ENCODE peak calls at places on chromosomes 3 and 15, in eight cellular contexts. One of them, this sample, is unnamed.

GRCh38 chr3:193808317-193808716 is 215.3 kb downstream of the OPA1 start:
- DNase-seq in stimulated activated CD4-positive, alpha-beta T cell treated with anti-CD3 and anti-CD28 coated beads, Interleukin-2, amount 100 ng/mL, for 4 hours: no peak
- DNase-seq in adrenal gland: no peak
- DNase-seq in HCEC 1CT: no peak
- DNase-seq in T-helper 1 cell: no peak
- DNase-seq in skeletal muscle cell: no peak
- DNase-seq in nephron progenitor cell: no peak
- DNase-seq in cardiac muscle cell: no peak
- DNase-seq in this sample: no peak

GRCh38 chr3:10806001-10806400 is 10.0 kb upstream of the SLC6A11 start:
- DNase-seq in skeletal muscle cell: no peak
- DNase-seq in HCEC 1CT: no peak
- DNase-seq in cardiac muscle cell: no peak
- DNase-seq in T-helper 1 cell: no peak
- DNase-seq in stimulated activated CD4-positive, alpha-beta T cell treated with anti-CD3 and anti-CD28 coated beads, Interleukin-2, amount 100 ng/mL, for 4 hours: no peak
- DNase-seq in adrenal gland: no peak
- DNase-seq in nephron progenitor cell: no peak
- DNase-seq in this sample: no peak

GRCh38 chr3:149340310-149340933 is 7.0 kb upstream of the TM4SF18 start:
- DNase-seq in T-helper 1 cell: no peak
- DNase-seq in cardiac muscle cell: no peak
- DNase-seq in HCEC 1CT: peak
- DNase-seq in skeletal muscle cell: no peak
- DNase-seq in adrenal gland: no peak
- DNase-seq in stimulated activated CD4-positive, alpha-beta T cell treated with anti-CD3 and anti-CD28 coated beads, Interleukin-2, amount 100 ng/mL, for 4 hours: no peak
- DNase-seq in nephron progenitor cell: no peak
- DNase-seq in this sample: no peak

GRCh38 chr3:44995142-44995770 is 19.2 kb downstream of the EXOSC7 start:
- DNase-seq in stimulated activated CD4-positive, alpha-beta T cell treated with anti-CD3 and anti-CD28 coated beads, Interleukin-2, amount 100 ng/mL, for 4 hours: no peak
- DNase-seq in cardiac muscle cell: no peak
- DNase-seq in HCEC 1CT: peak
- DNase-seq in skeletal muscle cell: peak
- DNase-seq in nephron progenitor cell: no peak
- DNase-seq in adrenal gland: peak
- DNase-seq in T-helper 1 cell: no peak
- DNase-seq in this sample: no peak

GRCh38 chr3:74465652-74466415 is 148.6 kb downstream of the CNTN3 start:
- DNase-seq in adrenal gland: no peak
- DNase-seq in T-helper 1 cell: no peak
- DNase-seq in skeletal muscle cell: no peak
- DNase-seq in HCEC 1CT: no peak
- DNase-seq in cardiac muscle cell: peak
- DNase-seq in stimulated activated CD4-positive, alpha-beta T cell treated with anti-CD3 and anti-CD28 coated beads, Interleukin-2, amount 100 ng/mL, for 4 hours: no peak
- DNase-seq in nephron progenitor cell: peak
- DNase-seq in this sample: no peak

GRCh38 chr3:47022540-47023161 is 43.2 kb downstream of the NBEAL2 start:
- DNase-seq in stimulated activated CD4-positive, alpha-beta T cell treated with anti-CD3 and anti-CD28 coated beads, Interleukin-2, amount 100 ng/mL, for 4 hours: no peak
- DNase-seq in nephron progenitor cell: no peak
- DNase-seq in skeletal muscle cell: no peak
- DNase-seq in cardiac muscle cell: peak
- DNase-seq in HCEC 1CT: no peak
- DNase-seq in adrenal gland: peak
- DNase-seq in T-helper 1 cell: no peak
- DNase-seq in this sample: no peak

GRCh38 chr3:40800343-40800742 is 275.6 kb downstream of the ZNF621 start:
- DNase-seq in T-helper 1 cell: no peak
- DNase-seq in HCEC 1CT: peak
- DNase-seq in adrenal gland: peak
- DNase-seq in nephron progenitor cell: no peak
- DNase-seq in stimulated activated CD4-positive, alpha-beta T cell treated with anti-CD3 and anti-CD28 coated beads, Interleukin-2, amount 100 ng/mL, for 4 hours: no peak
- DNase-seq in skeletal muscle cell: peak
- DNase-seq in cardiac muscle cell: no peak
- DNase-seq in this sample: no peak

GRCh38 chr15:33059184-33059583 is 135.3 kb downstream of the FMN1 start:
- DNase-seq in nephron progenitor cell: no peak
- DNase-seq in T-helper 1 cell: no peak
- DNase-seq in cardiac muscle cell: no peak
- DNase-seq in HCEC 1CT: peak
- DNase-seq in stimulated activated CD4-positive, alpha-beta T cell treated with anti-CD3 and anti-CD28 coated beads, Interleukin-2, amount 100 ng/mL, for 4 hours: no peak
- DNase-seq in adrenal gland: no peak
- DNase-seq in skeletal muscle cell: no peak
- DNase-seq in this sample: no peak

GRCh38 chr3:16048435-16049318 is 125.8 kb upstream of the GALNT15 start:
- DNase-seq in nephron progenitor cell: peak
- DNase-seq in cardiac muscle cell: peak
- DNase-seq in T-helper 1 cell: no peak
- DNase-seq in HCEC 1CT: peak
- DNase-seq in adrenal gland: peak
- DNase-seq in stimulated activated CD4-positive, alpha-beta T cell treated with anti-CD3 and anti-CD28 coated beads, Interleukin-2, amount 100 ng/mL, for 4 hours: peak
- DNase-seq in skeletal muscle cell: no peak
- DNase-seq in this sample: no peak

GRCh38 chr3:36700537-36701248 is 63.7 kb downstream of the DCLK3 start:
- DNase-seq in stimulated activated CD4-positive, alpha-beta T cell treated with anti-CD3 and anti-CD28 coated beads, Interleukin-2, amount 100 ng/mL, for 4 hours: no peak
- DNase-seq in cardiac muscle cell: peak
- DNase-seq in T-helper 1 cell: no peak
- DNase-seq in skeletal muscle cell: peak
- DNase-seq in nephron progenitor cell: peak
- DNase-seq in adrenal gland: peak
- DNase-seq in HCEC 1CT: peak
- DNase-seq in this sample: no peak

GRCh38 chr15:90211440-90212168 is 10.5 kb downstream of the SEMA4B start:
- DNase-seq in cardiac muscle cell: no peak
- DNase-seq in skeletal muscle cell: no peak
- DNase-seq in adrenal gland: no peak
- DNase-seq in HCEC 1CT: no peak
- DNase-seq in T-helper 1 cell: no peak
- DNase-seq in nephron progenitor cell: no peak
- DNase-seq in stimulated activated CD4-positive, alpha-beta T cell treated with anti-CD3 and anti-CD28 coated beads, Interleukin-2, amount 100 ng/mL, for 4 hours: no peak
- DNase-seq in this sample: peak

GRCh38 chr15:70251246-70251990 is 153.7 kb upstream of the TLE3 start:
- DNase-seq in stimulated activated CD4-positive, alpha-beta T cell treated with anti-CD3 and anti-CD28 coated beads, Interleukin-2, amount 100 ng/mL, for 4 hours: no peak
- DNase-seq in HCEC 1CT: no peak
- DNase-seq in cardiac muscle cell: no peak
- DNase-seq in T-helper 1 cell: no peak
- DNase-seq in nephron progenitor cell: no peak
- DNase-seq in adrenal gland: no peak
- DNase-seq in skeletal muscle cell: no peak
- DNase-seq in this sample: no peak

GRCh38 chr3:99648091-99648490 is 9.7 kb downstream of the COL8A1 start:
- DNase-seq in adrenal gland: no peak
- DNase-seq in T-helper 1 cell: no peak
- DNase-seq in HCEC 1CT: peak
- DNase-seq in skeletal muscle cell: no peak
- DNase-seq in nephron progenitor cell: no peak
- DNase-seq in cardiac muscle cell: no peak
- DNase-seq in stimulated activated CD4-positive, alpha-beta T cell treated with anti-CD3 and anti-CD28 coated beads, Interleukin-2, amount 100 ng/mL, for 4 hours: no peak
- DNase-seq in this sample: no peak

GRCh38 chr3:44114142-44114541 is 127.5 kb upstream of the TOPAZ1 start:
- DNase-seq in skeletal muscle cell: no peak
- DNase-seq in HCEC 1CT: peak
- DNase-seq in T-helper 1 cell: no peak
- DNase-seq in cardiac muscle cell: peak
- DNase-seq in stimulated activated CD4-positive, alpha-beta T cell treated with anti-CD3 and anti-CD28 coated beads, Interleukin-2, amount 100 ng/mL, for 4 hours: no peak
- DNase-seq in adrenal gland: peak
- DNase-seq in nephron progenitor cell: peak
- DNase-seq in this sample: no peak

GRCh38 chr3:114418724-114419543 is 125.1 kb downstream of the TIGIT start:
- DNase-seq in skeletal muscle cell: peak
- DNase-seq in cardiac muscle cell: peak
- DNase-seq in adrenal gland: no peak
- DNase-seq in T-helper 1 cell: no peak
- DNase-seq in stimulated activated CD4-positive, alpha-beta T cell treated with anti-CD3 and anti-CD28 coated beads, Interleukin-2, amount 100 ng/mL, for 4 hours: peak
- DNase-seq in nephron progenitor cell: peak
- DNase-seq in HCEC 1CT: peak
- DNase-seq in this sample: peak

GRCh38 chr15:80159811-80160569 is 7.2 kb downstream of the FAH start:
- DNase-seq in adrenal gland: peak
- DNase-seq in cardiac muscle cell: no peak
- DNase-seq in HCEC 1CT: no peak
- DNase-seq in T-helper 1 cell: no peak
- DNase-seq in nephron progenitor cell: no peak
- DNase-seq in stimulated activated CD4-positive, alpha-beta T cell treated with anti-CD3 and anti-CD28 coated beads, Interleukin-2, amount 100 ng/mL, for 4 hours: no peak
- DNase-seq in skeletal muscle cell: no peak
- DNase-seq in this sample: no peak

GRCh38 chr3:105173972-105174371 is 192.7 kb upstream of the ALCAM start:
- DNase-seq in cardiac muscle cell: no peak
- DNase-seq in adrenal gland: no peak
- DNase-seq in T-helper 1 cell: no peak
- DNase-seq in skeletal muscle cell: no peak
- DNase-seq in HCEC 1CT: no peak
- DNase-seq in stimulated activated CD4-positive, alpha-beta T cell treated with anti-CD3 and anti-CD28 coated beads, Interleukin-2, amount 100 ng/mL, for 4 hours: no peak
- DNase-seq in nephron progenitor cell: no peak
- DNase-seq in this sample: no peak

GRCh38 chr15:80182611-80183210 is 29.9 kb downstream of the FAH start:
- DNase-seq in nephron progenitor cell: no peak
- DNase-seq in skeletal muscle cell: peak
- DNase-seq in adrenal gland: peak
- DNase-seq in stimulated activated CD4-positive, alpha-beta T cell treated with anti-CD3 and anti-CD28 coated beads, Interleukin-2, amount 100 ng/mL, for 4 hours: no peak
- DNase-seq in HCEC 1CT: peak
- DNase-seq in T-helper 1 cell: no peak
- DNase-seq in cardiac muscle cell: peak
- DNase-seq in this sample: no peak

GRCh38 chr15:70526221-70526973 is 237.0 kb downstream of the UACA start:
- DNase-seq in skeletal muscle cell: peak
- DNase-seq in cardiac muscle cell: no peak
- DNase-seq in HCEC 1CT: peak
- DNase-seq in T-helper 1 cell: no peak
- DNase-seq in nephron progenitor cell: no peak
- DNase-seq in stimulated activated CD4-positive, alpha-beta T cell treated with anti-CD3 and anti-CD28 coated beads, Interleukin-2, amount 100 ng/mL, for 4 hours: no peak
- DNase-seq in adrenal gland: peak
- DNase-seq in this sample: no peak

GRCh38 chr3:32453346-32453745 is 49.3 kb downstream of the CMTM6 start:
- DNase-seq in T-helper 1 cell: no peak
- DNase-seq in nephron progenitor cell: no peak
- DNase-seq in HCEC 1CT: peak
- DNase-seq in cardiac muscle cell: no peak
- DNase-seq in stimulated activated CD4-positive, alpha-beta T cell treated with anti-CD3 and anti-CD28 coated beads, Interleukin-2, amount 100 ng/mL, for 4 hours: no peak
- DNase-seq in adrenal gland: no peak
- DNase-seq in skeletal muscle cell: peak
- DNase-seq in this sample: no peak